ENCODE peak calls at places on chromosome 7, in eight cellular contexts. X is NT2/D1, Z is PC-3, N is SK-N-SH, D is upper lobe of right lung, E is pancreas, G is neuronal stem cell, T is cardiac muscle cell. W is an unnamed sample. For H3K4me1, the result is how much of the 10 kb centered on the place peaks cover.

GRCh38 chr7:68892211-68892610 is 706.1 kb upstream of the AUTS2 start:
- DNase-seq in G (peak), T (no peak), D (no peak), E (no peak), Z (no peak), X (no peak), N (no peak), W (no peak)

GRCh38 chr7:43130347-43130746 is 17.9 kb downstream of the HECW1 start:
- DNase-seq in N (no peak), E (no peak), T (no peak), G (no peak), X (no peak), Z (no peak), D (no peak), W (no peak)

GRCh38 chr7:1113548-1113885 is 25.6 kb downstream of the GPER1 start:
- DNase-seq in D (peak), Z (no peak), G (no peak), N (no peak), E (no peak), X (no peak), T (no peak), W (no peak)

GRCh38 chr7:144834516-144835165 is 1.2 kb downstream of the TPK1 start:
- DNase-seq in Z (no peak), X (no peak), N (peak), T (no peak), D (no peak), E (peak), G (no peak), W (no peak)

GRCh38 chr7:139246494-139246893 is 15.5 kb downstream of the UBN2 start:
- DNase-seq in E (no peak), G (no peak), D (no peak), N (no peak), Z (no peak), T (no peak), X (no peak), W (no peak)

GRCh38 chr7:723541-723940 is 3.0 kb upstream of the DNAAF5 start:
- DNase-seq in X (no peak), Z (no peak), D (no peak), G (no peak), N (no peak), E (no peak), T (no peak), W (no peak)

GRCh38 chr7:42350801-42351200 is 113.8 kb upstream of the GLI3 start:
- DNase-seq in D (no peak), E (no peak), N (no peak), Z (peak), T (no peak), G (no peak), X (no peak), W (no peak)

GRCh38 chr7:151607464-151607867 is 87.8 kb upstream of the RHEB start:
- DNase-seq in G (no peak), D (no peak), X (no peak), E (no peak), T (no peak), N (no peak), Z (peak), W (no peak)

GRCh38 chr7:155258233-155258575 is 39.5 kb upstream of the INSIG1 start:
- DNase-seq in N (no peak), T (no peak), D (no peak), Z (peak), X (no peak), E (no peak), G (no peak), W (no peak)

GRCh38 chr7:106033735-106034134 is 70.7 kb downstream of the CDHR3 start:
- DNase-seq in E (no peak), N (no peak), G (no peak), Z (no peak), T (no peak), X (no peak), D (no peak), W (no peak)

GRCh38 chr7:143361552-143362125 is 874 bp downstream of the FAM131B start:
- DNase-seq in T (no peak), N (no peak), D (no peak), E (no peak), Z (no peak), X (no peak), G (peak), W (no peak)

GRCh38 chr7:14769261-14769660 is 133.3 kb downstream of the DGKB start:
- DNase-seq in G (no peak), D (no peak), Z (peak), N (no peak), E (no peak), T (no peak), X (no peak), W (no peak)

GRCh38 chr7:34162676-34163075 is 257.3 kb downstream of the BMPER start:
- DNase-seq in T (no peak), Z (no peak), G (no peak), E (no peak), N (no peak), D (no peak), X (no peak), W (no peak)

DNA sequence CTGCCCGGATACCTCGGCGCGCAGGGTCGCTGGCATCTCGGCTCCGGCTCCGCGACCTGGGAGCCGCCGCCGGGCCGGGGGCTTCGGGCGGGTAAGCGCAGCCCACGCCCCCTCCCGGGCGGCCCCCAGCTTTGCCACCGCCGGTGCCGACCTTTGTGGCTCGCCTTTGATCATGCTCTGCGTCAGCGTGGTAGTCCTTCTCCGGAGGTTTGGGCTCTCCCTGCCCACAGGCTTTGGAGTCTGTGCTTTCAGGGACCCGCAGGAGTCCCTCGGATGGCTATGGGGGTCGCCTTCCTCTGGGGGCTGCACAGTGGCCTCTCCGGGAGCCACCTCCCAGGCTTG is 7.3 kb downstream of the ATP6V1F start:
- DNase-seq in D (no peak), Z (no peak), N (no peak), X (no peak), T (no peak), E (no peak), G (peak), W (no peak)
- H3K4me3 ChIP-seq in D (peak), Z (no peak), N (peak), X (peak), T (peak), E (peak), G (peak), W (peak)

DNA sequence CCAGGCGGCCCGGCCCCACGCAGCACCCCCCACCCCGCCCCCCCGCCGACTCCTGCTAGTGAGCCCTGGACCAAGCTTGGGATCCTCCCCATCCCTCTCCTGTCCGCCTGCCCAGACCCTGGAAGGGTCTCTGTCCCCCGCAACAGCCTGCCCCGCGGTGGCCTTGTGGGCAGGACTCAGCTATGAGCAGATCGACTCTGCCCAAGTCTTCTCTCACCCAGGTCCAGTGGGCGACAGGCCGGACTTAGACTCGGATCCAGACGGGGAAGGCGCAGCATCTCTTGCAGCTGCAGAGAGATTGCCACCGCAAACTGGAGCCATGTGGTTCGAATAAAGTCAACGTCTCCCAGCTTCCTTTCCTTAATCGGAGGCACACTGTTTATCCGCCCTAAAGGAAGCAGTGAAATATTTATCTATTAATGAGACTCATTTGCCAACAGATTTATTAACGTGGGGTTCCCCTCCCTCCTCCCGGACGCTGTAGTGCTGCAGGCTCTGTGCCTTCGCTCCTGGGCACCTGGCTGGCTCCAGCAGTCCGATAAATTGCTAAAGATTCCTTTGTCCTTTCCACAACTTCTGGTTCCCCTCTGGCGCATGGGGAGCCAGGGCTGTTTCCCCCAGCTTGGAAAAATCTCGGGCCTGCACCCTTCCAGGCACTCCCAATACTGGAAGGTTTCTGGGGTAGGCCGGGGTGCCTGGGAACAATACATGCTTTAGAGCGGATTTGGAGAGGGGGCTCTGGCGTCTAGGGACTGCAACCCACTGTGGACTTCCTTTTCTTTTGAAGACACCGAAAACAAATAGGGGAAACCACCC is 634 bp upstream of the HOXA7 start:
- DNase-seq in N (no peak), X (no peak), Z (no peak), T (no peak), G (no peak), E (no peak), D (no peak), W (no peak)
- H3K4me1 ChIP-seq in N (under half), X (under half), Z (under half), T (under half), G (under half), E (under half), D (under half), W (under half)

DNA sequence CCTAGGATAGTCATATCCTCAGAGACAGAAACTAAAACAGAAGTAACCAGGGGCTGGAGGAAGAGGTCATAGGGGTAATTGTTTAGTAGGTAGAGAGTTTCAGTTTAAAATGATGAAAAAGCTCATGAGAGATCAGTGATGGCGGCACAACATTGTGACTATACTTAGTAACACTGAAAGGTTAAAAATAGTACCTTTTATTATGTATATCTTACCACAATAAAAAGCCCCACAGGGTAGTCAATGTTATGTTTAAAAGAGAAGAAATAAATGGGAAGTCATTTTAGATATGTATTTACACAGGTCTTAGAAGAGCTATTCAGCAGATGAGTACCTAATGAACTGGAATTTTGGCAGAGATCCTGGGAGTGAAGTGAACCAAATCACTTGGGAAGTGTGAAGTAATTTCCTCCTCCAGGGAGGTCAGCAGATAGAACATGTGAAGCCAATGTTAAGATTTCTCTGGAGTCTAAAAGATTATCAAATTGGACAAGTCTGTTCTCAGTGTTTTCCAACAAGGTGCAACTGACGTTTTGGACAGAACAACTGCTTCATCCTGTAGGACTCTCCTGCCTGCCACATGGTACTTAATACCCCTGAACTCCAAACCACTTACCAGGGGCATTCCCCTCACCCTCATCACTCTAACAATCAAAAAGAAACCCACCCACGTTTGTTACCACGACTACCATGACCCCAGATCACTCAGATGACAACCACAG is 6.4 kb downstream of the CDCA7L start:
- DNase-seq in D (no peak), E (no peak), Z (peak), N (no peak), X (no peak), T (peak), G (no peak), W (no peak)
- H3K4me3 ChIP-seq in D (no peak), E (no peak), Z (no peak), N (no peak), X (no peak), T (no peak), G (no peak), W (no peak)

GRCh38 chr7:27906385-27907091 is 166.6 kb downstream of the TAX1BP1 start:
- DNase-seq in N (no peak), X (no peak), T (no peak), G (no peak), E (no peak), Z (no peak), D (no peak), W (no peak)

GRCh38 chr7:27901028-27901760 is 161.2 kb downstream of the TAX1BP1 start:
- DNase-seq in T (peak), D (no peak), X (no peak), N (no peak), G (no peak), E (no peak), Z (peak), W (no peak)

GRCh38 chr7:27908534-27909165 is 168.7 kb downstream of the TAX1BP1 start:
- DNase-seq in N (no peak), E (no peak), T (no peak), Z (no peak), X (no peak), G (no peak), D (no peak), W (no peak)

GRCh38 chr7:27910341-27910740 is 170.4 kb downstream of the TAX1BP1 start:
- DNase-seq in N (no peak), Z (no peak), D (no peak), T (no peak), E (no peak), X (peak), G (peak), W (no peak)

GRCh38 chr7:27905951-27906350 is 166.0 kb downstream of the TAX1BP1 start:
- DNase-seq in G (no peak), N (no peak), E (no peak), Z (no peak), D (no peak), X (no peak), T (no peak), W (no peak)
- H3K4me1 ChIP-seq in G (under half), N (under half), E (under half), Z (under half), D (under half), X (under half), T (under half), W (under half)

GRCh38 chr7:141600139-141600538 is 48.9 kb downstream of the AGK start:
- DNase-seq in N (no peak), G (no peak), E (no peak), D (no peak), X (no peak), T (no peak), Z (no peak), W (no peak)
- H3K4me3 ChIP-seq in N (no peak), G (no peak), E (no peak), D (no peak), X (no peak), T (no peak), Z (no peak), W (no peak)